ENCODE peak calls at places on chromosomes 3 and 15, in six cellular contexts. V, W, S, P, E and M are unnamed samples.

GRCh38 chr15:59642351-59642750 is 15.0 kb downstream of the GTF2A2 start:
- DNase-seq in V (no peak), W (no peak), S (no peak), P (no peak), E (no peak), M (no peak)

GRCh38 chr3:136621628-136622027 is 130.6 kb downstream of the STAG1 start:
- DNase-seq in V (no peak), W (no peak), S (no peak), P (no peak), E (no peak), M (no peak)

GRCh38 chr3:106824856-106825255 is 552.4 kb upstream of the CCDC54 start:
- DNase-seq in V (no peak), W (no peak), S (peak; percentile 20), P (no peak), E (no peak), M (peak; percentile 71)

GRCh38 chr3:161415506-161416231 is 44.4 kb upstream of the SPTSSB start:
- DNase-seq in V (no peak), W (no peak), S (no peak), P (no peak), E (peak; percentile 57), M (no peak)

GRCh38 chr15:71596672-71597071 is 213.7 kb upstream of the NR2E3 start:
- DNase-seq in V (no peak), W (no peak), S (peak; percentile 14), P (no peak), E (peak; percentile 85), M (peak; percentile 57)

GRCh38 chr3:145370870-145371269 is 790.1 kb downstream of the PLOD2 start:
- DNase-seq in V (no peak), W (no peak), S (no peak), P (no peak), E (no peak), M (no peak)

GRCh38 chr3:153311531-153311930 is 149.5 kb downstream of the RAP2B start:
- DNase-seq in V (no peak), W (no peak), S (no peak), P (no peak), E (no peak), M (no peak)

GRCh38 chr15:34588046-34588674 is 4.7 kb upstream of the GOLGA8B start:
- DNase-seq in V (no peak), W (peak; percentile 38), S (peak; percentile 65), P (peak; percentile 85), E (peak; percentile 39), M (peak; percentile 82)

GRCh38 chr3:66431494-66431893 is 69.3 kb downstream of the LRIG1 start:
- DNase-seq in V (no peak), W (no peak), S (no peak), P (no peak), E (no peak), M (no peak)

GRCh38 chr15:94026458-94026967 is 204.8 kb upstream of the MCTP2 start:
- DNase-seq in V (no peak), W (no peak), S (no peak), P (no peak), E (no peak), M (no peak)

GRCh38 chr3:10317961-10318350 is 3.0 kb downstream of the SEC13 start:
- DNase-seq in V (no peak), W (no peak), S (no peak), P (no peak), E (no peak), M (no peak)

GRCh38 chr15:88657326-88658069 is 18.7 kb downstream of the ISG20 start:
- DNase-seq in V (no peak), W (no peak), S (peak; percentile 88), P (no peak), E (no peak), M (peak; percentile 86)

GRCh38 chr3:78153973-78154372 is 1114.1 kb downstream of the ROBO2 start:
- DNase-seq in V (no peak), W (no peak), S (no peak), P (no peak), E (no peak), M (no peak)

GRCh38 chr3:171302009-171302408 is 158.2 kb downstream of the TNIK start:
- DNase-seq in V (no peak), W (no peak), S (no peak), P (no peak), E (no peak), M (no peak)

GRCh38 chr3:184970186-184970585 is 158.2 kb downstream of the VPS8 start:
- DNase-seq in V (no peak), W (no peak), S (no peak), P (no peak), E (no peak), M (no peak)

GRCh38 chr15:64875641-64876223 is 34.0 kb downstream of the PLEKHO2 start:
- DNase-seq in V (no peak), W (no peak), S (no peak), P (no peak), E (no peak), M (no peak)

GRCh38 chr3:8536106-8537052 is 34.8 kb downstream of the LMCD1 start:
- DNase-seq in V (no peak), W (no peak), S (no peak), P (no peak), E (no peak), M (peak; percentile 64)

GRCh38 chr15:67543348-67543718 is 830 bp downstream of the MAP2K5 start:
- DNase-seq in V (no peak), W (no peak), S (no peak), P (peak; percentile 51), E (peak; percentile 8), M (no peak)

GRCh38 chr3:194123735-194124134 is 12.2 kb upstream of the HES1 start:
- DNase-seq in V (no peak), W (no peak), S (no peak), P (no peak), E (no peak), M (no peak)

GRCh38 chr3:133588784-133589465 is 15.4 kb downstream of the CDV3 start:
- DNase-seq in V (no peak), W (no peak), S (no peak), P (no peak), E (no peak), M (no peak)

GRCh38 chr3:120021523-120021922 is 72.7 kb downstream of the GSK3B start:
- DNase-seq in V (no peak), W (no peak), S (no peak), P (no peak), E (no peak), M (no peak)

GRCh38 chr3:143090966-143091365 is 28.6 kb upstream of the CHST2 start:
- DNase-seq in V (no peak), W (no peak), S (no peak), P (no peak), E (no peak), M (no peak)

GRCh38 chr15:70569139-70569717 is 194.1 kb downstream of the UACA start:
- DNase-seq in V (no peak), W (no peak), S (peak; percentile 67), P (no peak), E (peak; percentile 28), M (peak; percentile 63)

GRCh38 chr3:124119056-124119721 is 127.3 kb upstream of the ROPN1 start:
- DNase-seq in V (no peak), W (no peak), S (no peak), P (no peak), E (no peak), M (no peak)

GRCh38 chr3:133965033-133965570 is 64.6 kb downstream of the SLCO2A1 start:
- DNase-seq in V (no peak), W (no peak), S (no peak), P (no peak), E (no peak), M (no peak)

GRCh38 chr3:73546961-73547360 is 77.8 kb downstream of the PDZRN3 start:
- DNase-seq in V (no peak), W (no peak), S (no peak), P (no peak), E (no peak), M (no peak)

GRCh38 chr15:30001592-30001991 is 81.2 kb upstream of the GOLGA8J start:
- DNase-seq in V (no peak), W (no peak), S (no peak), P (peak; percentile 34), E (no peak), M (no peak)

GRCh38 chr15:68318931-68319909 is 41.7 kb downstream of the FEM1B start:
- DNase-seq in V (no peak), W (no peak), S (no peak), P (no peak), E (no peak), M (peak; percentile 21)

GRCh38 chr3:140384028-140384771 is 293.7 kb upstream of the TRIM42 start:
- DNase-seq in V (no peak), W (no peak), S (no peak), P (no peak), E (no peak), M (peak; percentile 11)

GRCh38 chr3:72032435-72033118 is 247.6 kb upstream of the PROK2 start:
- DNase-seq in V (no peak), W (no peak), S (no peak), P (no peak), E (no peak), M (no peak)

GRCh38 chr3:172181936-172182708 is 142.7 kb downstream of the FNDC3B start:
- DNase-seq in V (no peak), W (no peak), S (no peak), P (no peak), E (no peak), M (peak; percentile 63)

GRCh38 chr15:99755692-99756409 is 22.6 kb upstream of the LYSMD4 start:
- DNase-seq in V (no peak), W (peak; percentile 44), S (peak; percentile 68), P (peak; percentile 40), E (peak; percentile 55), M (peak; percentile 76)